ENCODE peak calls at places on chromosomes 13 and 19, in nine cellular contexts. H is neural progenitor cell; P is OCI-LY7; M is SK-N-SH; I is heart left ventricle; W is CD8-positive, alpha-beta memory T cell; R is tibial nerve; B is keratinocyte; Y is thoracic aorta. J is an unnamed sample.
A peak's percentile ranks its signal among the peaks of the same experiment; 100 is the strongest.

GRCh38 chr19:36041831-36042230 is 9.2 kb upstream of the CLIP3 start:
- DNase-seq in H (peak; percentile 19), P (no peak), M (no peak), I (no peak), W (no peak), R (no peak), B (no peak), Y (no peak), J (no peak)

GRCh38 chr19:38134538-38135149 is 89.4 kb downstream of the DPF1 start:
- DNase-seq in H (peak; percentile 78), P (peak; percentile 57), M (peak; percentile 65), I (no peak), W (no peak), R (no peak), B (peak; percentile 25), Y (no peak), J (no peak)

GRCh38 chr13:77980592-77980991 is 62.0 kb upstream of the EDNRB start:
- DNase-seq in H (peak; percentile 4), P (no peak), M (no peak), I (no peak), W (no peak), R (no peak), B (no peak), Y (no peak), J (no peak)

GRCh38 chr13:105389373-105389772 is 1146.1 kb downstream of the EFNB2 start:
- DNase-seq in H (no peak), P (no peak), M (no peak), I (no peak), W (no peak), R (no peak), B (no peak), Y (no peak), J (no peak)

GRCh38 chr13:73625562-73626339 is 508.5 kb downstream of the KLF12 start:
- DNase-seq in H (no peak), P (no peak), M (no peak), I (no peak), W (peak; percentile 47), R (no peak), B (no peak), Y (no peak), J (no peak)

GRCh38 chr19:12873891-12874745 is 7.1 kb downstream of the DNASE2 start:
- DNase-seq in H (no peak), P (no peak), M (peak; percentile 30), I (no peak), W (peak; percentile 43), R (no peak), B (no peak), Y (no peak), J (no peak)

GRCh38 chr19:17491287-17491686 is 20.2 kb upstream of the PGLS start:
- DNase-seq in H (no peak), P (no peak), M (peak; percentile 21), I (no peak), W (no peak), R (no peak), B (no peak), Y (no peak), J (no peak)

GRCh38 chr13:24176351-24177101 is 16.0 kb downstream of the SPATA13 start:
- DNase-seq in H (no peak), P (no peak), M (no peak), I (no peak), W (no peak), R (no peak), B (no peak), Y (no peak), J (no peak)

GRCh38 chr19:13825489-13826475 is 30.5 kb downstream of the ZSWIM4 start:
- DNase-seq in H (peak; percentile 75), P (peak; percentile 50), M (peak; percentile 80), I (no peak), W (no peak), R (no peak), B (no peak), Y (no peak), J (no peak)

GRCh38 chr19:46842791-46843190 is 7.9 kb downstream of the AP2S1 start:
- DNase-seq in H (no peak), P (no peak), M (no peak), I (no peak), W (peak; percentile 20), R (no peak), B (no peak), Y (no peak), J (no peak)

GRCh38 chr13:28657784-28658538 is 969 bp upstream of the POMP start:
- DNase-seq in H (peak; percentile 15), P (peak; percentile 17), M (peak; percentile 7), I (no peak), W (no peak), R (no peak), B (no peak), Y (no peak), J (no peak)

GRCh38 chr19:18894254-18895037 is 1.5 kb downstream of the CERS1 start:
- DNase-seq in H (peak; percentile 85), P (no peak), M (peak; percentile 97), I (no peak), W (no peak), R (no peak), B (no peak), Y (no peak), J (no peak)

GRCh38 chr19:56504581-56504980 is 3.1 kb upstream of the ZNF471 start:
- DNase-seq in H (no peak), P (no peak), M (no peak), I (no peak), W (no peak), R (no peak), B (no peak), Y (no peak), J (no peak)

DNA sequence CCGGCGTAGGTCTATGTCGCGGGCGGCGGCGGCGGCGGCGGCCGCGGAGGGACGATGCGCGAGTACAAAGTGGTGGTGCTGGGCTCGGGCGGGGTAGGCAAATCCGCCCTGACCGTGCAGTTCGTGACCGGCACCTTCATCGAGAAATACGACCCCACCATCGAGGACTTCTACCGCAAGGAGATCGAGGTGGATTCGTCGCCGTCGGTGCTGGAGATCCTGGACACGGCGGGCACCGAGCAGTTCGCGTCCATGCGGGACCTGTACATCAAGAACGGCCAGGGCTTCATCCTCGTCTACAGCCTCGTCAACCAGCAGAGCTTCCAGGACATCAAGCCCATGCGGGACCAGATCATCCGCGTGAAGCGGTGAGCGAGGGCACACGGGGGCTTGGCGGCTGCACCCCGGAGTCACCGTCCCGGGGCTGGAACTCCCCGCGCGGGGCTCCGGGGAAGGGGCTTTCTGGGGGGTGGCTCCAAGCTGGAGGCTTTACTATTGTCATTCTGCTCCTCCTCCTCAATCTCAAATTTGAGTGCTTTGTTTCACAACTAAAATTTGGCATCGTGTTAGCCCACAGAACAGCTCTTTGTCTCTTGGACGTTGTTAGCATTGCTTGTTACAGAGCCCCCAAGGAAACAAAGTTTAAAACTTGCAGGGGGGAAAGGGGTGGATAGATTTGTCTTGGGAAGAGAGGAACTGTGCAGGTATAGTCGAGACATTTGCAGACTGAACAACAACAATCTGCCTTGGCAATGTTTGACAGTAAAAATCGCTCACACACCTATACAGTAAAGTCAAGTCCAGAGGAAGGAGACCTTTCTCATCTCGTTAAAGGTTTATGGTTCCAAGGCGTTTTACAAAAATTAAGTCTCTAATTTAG is 688 bp downstream of the RAP2A start:
- DNase-seq in H (no peak), P (peak; percentile 26), M (peak; percentile 22), I (peak; percentile 36), W (peak; percentile 63), R (peak; percentile 27), B (no peak), Y (no peak), J (peak; percentile 25)
- H3K4me1 ChIP-seq in H (peaks cover 23% of the 10 kb centered on the region), P (peaks cover 20% of the 10 kb centered on the region), M (peaks cover 20% of the 10 kb centered on the region), I (peaks cover 58% of the 10 kb centered on the region), W (peaks cover 21% of the 10 kb centered on the region), R (peaks cover 17% of the 10 kb centered on the region), B (peaks cover 9% of the 10 kb centered on the region), Y (peaks cover 33% of the 10 kb centered on the region), J (peaks cover 17% of the 10 kb centered on the region)

GRCh38 chr13:26477681-26478080 is 79.8 kb upstream of the WASF3 start:
- DNase-seq in H (no peak), P (no peak), M (no peak), I (no peak), W (no peak), R (no peak), B (no peak), Y (no peak), J (no peak)

GRCh38 chr13:26476744-26477129 is 80.7 kb upstream of the WASF3 start:
- DNase-seq in H (no peak), P (no peak), M (no peak), I (no peak), W (no peak), R (no peak), B (no peak), Y (no peak), J (no peak)

GRCh38 chr13:26475176-26476110 is 82.0 kb upstream of the WASF3 start:
- DNase-seq in H (peak; percentile 37), P (no peak), M (no peak), I (no peak), W (no peak), R (no peak), B (no peak), Y (no peak), J (no peak)

GRCh38 chr13:26474286-26474685 is 83.2 kb upstream of the WASF3 start:
- DNase-seq in H (no peak), P (no peak), M (no peak), I (no peak), W (no peak), R (no peak), B (no peak), Y (no peak), J (no peak)

DNA sequence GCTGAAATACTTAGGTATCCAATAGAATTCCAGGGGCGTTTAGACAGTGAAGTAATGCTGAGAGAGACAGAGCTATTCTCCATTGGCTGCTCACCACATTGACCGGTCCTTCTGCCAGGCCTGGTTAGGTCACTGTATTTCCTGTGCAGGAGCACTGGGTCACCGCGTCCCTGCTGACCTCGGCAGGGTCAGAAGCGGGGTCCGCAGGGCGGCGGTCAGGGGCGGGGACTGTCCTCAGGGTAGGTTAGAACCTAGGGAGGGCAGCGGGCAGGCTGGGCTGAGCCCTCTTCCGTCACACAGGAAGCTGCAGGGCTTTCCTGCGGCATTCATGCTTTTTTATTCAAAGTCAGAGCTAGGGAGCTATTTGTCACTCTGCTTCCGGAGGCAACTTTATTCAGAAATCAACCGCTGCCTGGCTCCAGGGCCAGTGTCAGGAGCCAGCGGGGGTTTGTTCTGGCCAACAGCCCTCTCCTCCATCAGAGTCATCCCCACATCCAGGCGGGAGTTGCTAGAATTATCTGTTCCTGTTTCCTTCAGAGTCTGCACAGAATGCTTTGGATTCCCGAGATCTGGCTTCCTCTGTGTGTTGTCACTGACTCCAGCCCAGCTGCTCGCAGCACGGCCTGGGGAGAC is 81.3 kb upstream of the WASF3 start:
- DNase-seq in H (peak; percentile 52), P (no peak), M (no peak), I (peak; percentile 39), W (no peak), R (peak; percentile 18), B (no peak), Y (no peak), J (no peak)
- H3K27ac ChIP-seq in H (no peak overlapping the region), P (no peak overlapping the region), M (no peak overlapping the region), I (no peak overlapping the region), W (no peak overlapping the region), R (no peak overlapping the region), B (no peak overlapping the region), Y (peak overlapping the region; percentile 96), J (no peak overlapping the region)

GRCh38 chr13:99258210-99258860 is at the start of gene GPR18:
- DNase-seq in H (no peak), P (peak; percentile 66), M (no peak), I (no peak), W (peak; percentile 57), R (no peak), B (no peak), Y (no peak), J (no peak)
- H3K4me1 ChIP-seq in H (no peaks in the 10 kb centered on the region), P (peaks cover 64% of the 10 kb centered on the region), M (no peaks in the 10 kb centered on the region), I (peaks cover 23% of the 10 kb centered on the region), W (peaks cover 63% of the 10 kb centered on the region), R (no peaks in the 10 kb centered on the region), B (no peaks in the 10 kb centered on the region), Y (peaks cover 9% of the 10 kb centered on the region), J (peaks cover 12% of the 10 kb centered on the region)

GRCh38 chr19:6359517-6359916 is 1.8 kb upstream of the CLPP start:
- DNase-seq in H (no peak), P (no peak), M (no peak), I (no peak), W (no peak), R (no peak), B (no peak), Y (no peak), J (no peak)
- H3K27ac ChIP-seq in H (no peak overlapping the region), P (no peak overlapping the region), M (no peak overlapping the region), I (no peak overlapping the region), W (no peak overlapping the region), R (no peak overlapping the region), B (no peak overlapping the region), Y (no peak overlapping the region), J (no peak overlapping the region)

J was measured in effector memory CD4-positive, alpha-beta T cell.